ENCODE peak calls at places on chromosome 1, in eight cellular contexts. T is PC-3, D is GM23338, X is PC-9, H is GM23248, V is HCT116, Y is MM.1S, G is hepatocyte. W is an unnamed sample. For H4K20me1, H3K4me1 and H3K9me2, the result is how much of the 10 kb centered on the place peaks cover.

GRCh38 chr1:66276229-66276628 is 257.7 kb upstream of the SGIP1 start:
- DNase-seq in D (no peak), T (no peak), Y (peak), V (no peak), G (no peak), X (no peak), H (no peak), W (no peak)

GRCh38 chr1:41842282-41842681 is 76.4 kb downstream of the HIVEP3 start:
- DNase-seq in X (no peak), D (no peak), T (no peak), H (no peak), G (no peak), V (no peak), Y (no peak), W (no peak)

GRCh38 chr1:209796733-209797025 is 9.3 kb downstream of the IRF6 start:
- DNase-seq in D (no peak), Y (no peak), X (no peak), G (peak), H (no peak), T (no peak), V (no peak), W (no peak)

GRCh38 chr1:55131801-55132200 is 83.4 kb downstream of the USP24 start:
- DNase-seq in V (no peak), X (no peak), G (no peak), Y (no peak), D (no peak), T (peak), H (peak), W (no peak)

GRCh38 chr1:147117109-147117508 is 55.2 kb downstream of the PRKAB2 start:
- DNase-seq in D (no peak), Y (no peak), G (no peak), V (no peak), H (no peak), T (no peak), X (no peak), W (no peak)

GRCh38 chr1:46533179-46533864 is 18.1 kb downstream of the KNCN start:
- DNase-seq in D (peak), G (peak), Y (no peak), H (peak), T (no peak), X (peak), V (no peak), W (no peak)

GRCh38 chr1:34709547-34709946 is 45.3 kb upstream of the GJB5 start:
- DNase-seq in G (peak), T (peak), H (peak), Y (no peak), X (peak), V (no peak), D (peak), W (no peak)

GRCh38 chr1:159168043-159168442 is 3.4 kb upstream of the CADM3 start:
- DNase-seq in X (no peak), H (no peak), Y (no peak), V (no peak), T (no peak), D (no peak), G (no peak), W (no peak)

GRCh38 chr1:20633190-20634064 is at the start of gene PINK1:
- DNase-seq in G (peak), T (peak), X (peak), H (peak), D (peak), Y (peak), V (peak), W (peak)

GRCh38 chr1:236489710-236490377 is 33.9 kb upstream of the LGALS8 start:
- DNase-seq in T (peak), Y (peak), V (peak), H (peak), D (peak), X (no peak), G (peak), W (peak)

GRCh38 chr1:24999426-24999825 is 69.3 kb upstream of the RUNX3 start:
- DNase-seq in X (no peak), V (no peak), D (no peak), Y (no peak), T (no peak), H (no peak), G (no peak), W (no peak)

GRCh38 chr1:56413671-56414199 is 165.6 kb downstream of the PLPP3 start:
- DNase-seq in V (no peak), Y (no peak), X (no peak), T (no peak), H (no peak), D (no peak), G (no peak), W (no peak)

GRCh38 chr1:194069168-194069830 is 882.9 kb upstream of the B3GALT2 start:
- DNase-seq in G (peak), H (no peak), T (no peak), X (no peak), D (no peak), V (no peak), Y (no peak), W (no peak)

GRCh38 chr1:245583575-245584330 is 429.0 kb downstream of the KIF26B start:
- DNase-seq in V (no peak), G (no peak), T (no peak), X (no peak), D (no peak), Y (no peak), H (peak), W (no peak)

GRCh38 chr1:101311146-101311892 is 74.5 kb downstream of the S1PR1 start:
- DNase-seq in X (no peak), V (no peak), Y (no peak), D (no peak), T (no peak), G (no peak), H (no peak), W (no peak)

GRCh38 chr1:84403362-84403761 is 5.1 kb downstream of the DNASE2B start:
- DNase-seq in G (no peak), Y (no peak), V (no peak), D (no peak), X (no peak), T (no peak), H (no peak), W (no peak)

GRCh38 chr1:6234502-6235295 is 1.1 kb downstream of the ICMT start:
- DNase-seq in X (peak), T (peak), G (no peak), V (no peak), Y (no peak), D (peak), H (peak), W (peak)

GRCh38 chr1:240946926-240947325 is 335.0 kb upstream of the GREM2 start:
- DNase-seq in G (peak), X (peak), T (peak), H (peak), V (no peak), Y (peak), D (peak), W (peak)

GRCh38 chr1:3130268-3130667 is 61.3 kb downstream of the PRDM16 start:
- DNase-seq in T (no peak), G (no peak), X (no peak), D (peak), V (no peak), H (no peak), Y (no peak), W (no peak)

GRCh38 chr1:115955228-115955627 is 21.1 kb upstream of the SLC22A15 start:
- DNase-seq in Y (no peak), H (no peak), G (no peak), D (no peak), T (no peak), X (no peak), V (no peak), W (no peak)

GRCh38 chr1:92274939-92275338 is 23.8 kb downstream of the GLMN start:
- DNase-seq in X (no peak), D (no peak), Y (no peak), V (no peak), T (no peak), H (peak), G (no peak), W (no peak)

GRCh38 chr1:165592945-165593823 is 37.9 kb upstream of the MGST3 start:
- DNase-seq in T (peak), X (peak), H (peak), V (peak), D (peak), G (peak), Y (peak), W (peak)

DNA sequence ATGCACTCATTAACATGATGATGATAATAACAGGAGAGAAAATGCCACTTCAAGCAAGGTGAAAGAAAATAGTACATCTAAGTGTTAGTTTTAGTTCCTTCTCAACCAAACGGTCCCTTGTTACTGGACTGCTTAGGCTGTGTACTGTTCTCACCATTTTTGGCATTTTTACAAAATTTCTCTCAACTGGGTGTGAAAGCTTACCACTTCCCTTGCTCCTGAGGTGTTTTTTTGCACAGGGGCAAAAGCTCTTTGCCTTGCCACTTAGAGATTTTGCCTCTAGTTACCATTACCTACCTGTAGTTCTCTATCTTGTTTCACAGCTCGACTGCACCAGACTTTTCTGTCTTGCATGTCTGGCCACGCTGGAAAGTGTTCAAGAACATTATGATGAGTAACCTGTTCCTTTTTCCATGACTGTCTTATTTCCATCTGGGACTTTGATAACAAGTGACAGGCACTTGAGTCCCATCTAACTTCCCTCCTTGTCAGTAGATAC is 10.7 kb downstream of the NEK7 start:
- DNase-seq in D (no peak), Y (no peak), T (peak), V (no peak), G (no peak), H (peak), X (no peak), W (peak)
- H4K20me1 ChIP-seq in D (under half), Y (under half), T (under half), V (under half), G (under half), H (half or more), X (under half), W (under half)

DNA sequence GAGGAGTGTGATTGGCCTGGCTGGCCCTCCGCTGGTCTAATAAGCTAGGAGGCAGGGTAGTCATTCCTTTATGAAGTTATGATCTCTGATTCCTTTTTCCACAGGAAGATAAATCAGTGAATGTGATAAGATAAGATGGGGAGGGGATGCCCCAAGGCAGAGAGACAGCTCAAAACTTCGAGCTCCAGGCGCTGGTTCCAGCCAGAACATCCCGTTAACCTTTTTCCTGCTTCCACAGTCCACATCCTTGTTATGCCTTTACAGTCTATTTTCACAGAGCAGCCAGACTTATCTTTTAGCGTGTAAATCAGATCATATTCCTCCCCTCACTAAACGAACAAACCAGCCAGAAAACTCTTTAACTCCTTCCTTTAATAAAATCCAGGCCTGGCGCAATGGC is 38.5 kb upstream of the BMP8B start:
- DNase-seq in Y (no peak), H (no peak), T (no peak), D (no peak), V (no peak), X (no peak), G (peak), W (no peak)
- H3K4me1 ChIP-seq in Y (under half), H (under half), T (under half), D (under half), V (under half), X (under half), G (under half), W (under half)

GRCh38 chr1:205346956-205347574 is 9.7 kb downstream of the KLHDC8A start:
- DNase-seq in G (no peak), T (peak), H (peak), D (peak), V (no peak), Y (no peak), X (no peak), W (no peak)

GRCh38 chr1:205343431-205344009 is 13.2 kb downstream of the KLHDC8A start:
- DNase-seq in X (no peak), T (no peak), V (no peak), D (peak), G (peak), H (peak), Y (no peak), W (no peak)

GRCh38 chr1:205348559-205349477 is 7.9 kb downstream of the KLHDC8A start:
- DNase-seq in D (no peak), H (no peak), G (no peak), V (no peak), X (no peak), Y (peak), T (no peak), W (peak)

GRCh38 chr1:205344010-205344808 is 12.5 kb downstream of the KLHDC8A start:
- DNase-seq in D (peak), X (no peak), T (no peak), G (peak), V (no peak), H (peak), Y (no peak), W (no peak)

DNA sequence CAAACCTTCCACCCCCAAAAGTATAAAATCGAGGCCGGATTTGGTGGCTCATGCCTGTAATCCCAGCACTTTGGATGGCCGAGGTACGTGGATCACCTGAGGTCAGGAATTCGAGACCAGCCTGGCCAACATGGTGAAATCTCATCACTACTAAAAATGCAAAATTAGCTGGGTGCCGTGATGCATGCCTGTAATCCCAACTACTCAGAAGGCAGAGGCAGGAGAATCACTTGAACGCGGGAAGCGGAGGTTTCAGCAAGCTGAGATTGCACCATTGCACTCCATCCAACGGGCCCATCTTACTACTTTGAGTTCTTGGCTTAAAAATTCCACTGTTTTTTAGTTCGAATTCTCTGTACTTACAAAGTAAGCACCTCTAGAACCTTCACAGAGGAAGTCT is 11.0 kb downstream of the KLHDC8A start:
- DNase-seq in D (no peak), H (no peak), T (no peak), V (no peak), X (no peak), Y (no peak), G (no peak), W (no peak)
- H3K9me2 ChIP-seq in D (under half), H (under half), T (under half), V (under half), X (under half), Y (under half), G (under half), W (under half)

GRCh38 chr1:112316254-112316653 is 79.8 kb upstream of the CTTNBP2NL start:
- DNase-seq in T (no peak), D (no peak), V (no peak), X (no peak), Y (no peak), H (no peak), G (no peak), W (no peak)

GRCh38 chr1:112318698-112319370 is 77.2 kb upstream of the CTTNBP2NL start:
- DNase-seq in T (no peak), G (no peak), V (no peak), Y (no peak), D (no peak), X (no peak), H (no peak), W (no peak)

GRCh38 chr1:112317140-112317539 is 78.9 kb upstream of the CTTNBP2NL start:
- DNase-seq in X (no peak), Y (no peak), G (peak), T (no peak), H (no peak), V (no peak), D (no peak), W (no peak)

GRCh38 chr1:112318263-112318662 is 77.8 kb upstream of the CTTNBP2NL start:
- DNase-seq in D (no peak), T (no peak), X (no peak), V (no peak), Y (no peak), G (no peak), H (no peak), W (no peak)

GRCh38 chr1:112317556-112317955 is 78.5 kb upstream of the CTTNBP2NL start:
- DNase-seq in Y (no peak), T (no peak), H (peak), G (peak), D (no peak), V (no peak), X (no peak), W (no peak)
- H4K20me1 ChIP-seq in Y (under half), T (under half), H (under half), G (under half), D (under half), V (under half), X (under half), W (under half)

GRCh38 chr1:10252508-10252907 is 42.1 kb downstream of the KIF1B start:
- DNase-seq in H (peak), Y (no peak), X (no peak), G (peak), D (no peak), T (peak), V (peak), W (no peak)
- H3K4me1 ChIP-seq in H (under half), Y (under half), X (under half), G (under half), D (under half), T (under half), V (under half), W (under half)

GRCh38 chr1:14037101-14037807 is 337.3 kb downstream of the PRDM2 start:
- DNase-seq in Y (peak), X (no peak), H (no peak), D (no peak), T (peak), V (no peak), G (no peak), W (no peak)
- H3K9me2 ChIP-seq in Y (under half), X (under half), H (under half), D (under half), T (under half), V (under half), G (under half), W (under half)

DNA sequence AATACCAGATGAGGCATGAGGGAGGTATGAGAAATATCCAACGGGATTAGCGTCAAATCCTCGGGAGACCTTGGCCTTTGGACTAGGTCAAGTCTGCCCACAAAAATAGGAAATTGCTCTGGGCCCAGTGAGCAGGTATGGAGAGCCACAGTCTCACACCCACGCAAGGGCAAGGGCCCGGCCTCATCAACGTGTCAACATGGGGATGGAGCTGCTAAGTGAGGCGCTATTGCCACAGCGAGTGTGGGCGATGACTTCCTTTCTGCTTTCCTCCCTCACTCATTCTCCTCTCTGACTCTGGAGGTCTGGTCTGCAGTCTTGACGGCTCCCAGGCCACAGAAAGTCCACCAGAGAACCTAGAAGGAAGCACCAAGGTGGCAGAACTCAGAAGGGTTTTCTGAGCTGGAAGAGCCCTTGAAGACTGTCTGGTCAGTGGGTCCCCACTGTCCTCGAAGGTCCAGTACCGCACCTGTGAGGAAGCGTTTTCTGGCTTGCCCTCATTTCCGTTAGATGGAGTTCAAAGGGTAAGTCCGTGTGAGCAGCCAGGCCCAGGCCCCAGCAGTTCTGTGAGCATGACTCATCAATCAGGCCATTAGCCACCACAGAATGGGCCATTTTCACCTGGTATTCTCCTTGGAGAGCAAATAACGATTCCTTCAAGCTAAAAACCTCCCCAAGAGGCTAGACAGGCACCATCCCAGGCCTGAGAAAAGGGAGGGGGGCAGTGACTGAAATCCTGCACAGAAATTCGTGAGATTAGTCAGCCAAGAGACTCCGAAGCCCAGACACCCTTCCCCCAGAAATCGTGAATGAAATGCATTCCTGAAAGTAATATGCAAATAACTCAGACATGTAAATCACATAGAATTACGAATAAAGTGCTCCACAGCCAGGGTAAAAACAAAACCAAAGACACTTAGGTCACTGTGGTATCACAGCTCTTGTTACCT is 66.2 kb downstream of the BCAR3 start:
- DNase-seq in G (peak), V (no peak), T (peak), H (peak), X (peak), D (peak), Y (no peak), W (no peak)
- H4K20me1 ChIP-seq in G (under half), V (under half), T (half or more), H (under half), X (half or more), D (under half), Y (under half), W (under half)

GRCh38 chr1:151061704-151062103 is 1.5 kb downstream of the MLLT11 start:
- DNase-seq in G (no peak), X (no peak), D (no peak), V (no peak), T (no peak), Y (no peak), H (no peak), W (no peak)

GRCh38 chr1:151060241-151061011 is at the start of gene MLLT11:
- DNase-seq in D (peak), X (no peak), G (peak), T (peak), H (peak), V (no peak), Y (no peak), W (peak)

GRCh38 chr1:151061012-151061401 is 810 bp downstream of the MLLT11 start:
- DNase-seq in T (peak), Y (no peak), D (no peak), G (no peak), V (no peak), X (no peak), H (no peak), W (no peak)

GRCh38 chr1:151058682-151059341 is 610 bp downstream of the CDC42SE1 start:
- DNase-seq in G (peak), D (peak), X (peak), H (peak), V (no peak), Y (no peak), T (peak), W (peak)

GRCh38 chr1:151059342-151060240 is at the start of gene CDC42SE1:
- DNase-seq in Y (peak), T (peak), D (peak), V (peak), G (peak), X (peak), H (peak), W (peak)
- H3K4me1 ChIP-seq in Y (under half), T (under half), D (under half), V (under half), G (under half), X (under half), H (under half), W (under half)

GRCh38 chr1:88998716-88999115 is 6.3 kb upstream of the KYAT3 start:
- DNase-seq in T (peak), G (peak), X (no peak), D (peak), V (peak), H (peak), Y (peak), W (peak)
- H3K9me2 ChIP-seq in T (under half), G (under half), X (under half), D (under half), V (under half), H (under half), Y (under half), W (under half)